ENCODE peak calls at places on chromosomes 11 and 22, in four cellular contexts. J is activated CD4-positive, alpha-beta T cell treated with anti-CD3 and anti-CD28 coated beads, Interleukin-2, amount 10 ng/mL, durations not matched to agents 7 days and 5 days; U is NAMALWA; G is adrenal gland. S is an unnamed sample.

GRCh38 chr11:73314121-73314948 is 6.3 kb downstream of the ARHGEF17 start:
- DNase-seq in J (no peak), U (peak; percentile 36), G (no peak), S (no peak)

GRCh38 chr11:74019860-74020259 is 11.0 kb upstream of the UCP3 start:
- DNase-seq in J (no peak), U (no peak), G (no peak), S (peak; percentile 18)

GRCh38 chr11:4464216-4465159 is 15.4 kb downstream of the OR52K2 start:
- DNase-seq in J (no peak), U (no peak), G (no peak), S (no peak)

GRCh38 chr11:17750817-17751165 is 16.2 kb downstream of the KCNC1 start:
- DNase-seq in J (no peak), U (no peak), G (no peak), S (no peak)

GRCh38 chr11:62710001-62710345 is 2.5 kb downstream of the GNG3 start:
- DNase-seq in J (peak; percentile 39), U (peak; percentile 56), G (peak; percentile 31), S (no peak)

GRCh38 chr11:110023711-110024110 is 69.5 kb upstream of the ZC3H12C start:
- DNase-seq in J (no peak), U (no peak), G (no peak), S (no peak)

GRCh38 chr11:65611028-65611757 is 2.8 kb downstream of the MAP3K11 start:
- DNase-seq in J (no peak), U (no peak), G (no peak), S (no peak)

GRCh38 chr11:128058580-128059208 is 528.7 kb downstream of the ETS1 start:
- DNase-seq in J (no peak), U (no peak), G (no peak), S (no peak)

GRCh38 chr11:120539681-120540369 is 28.3 kb downstream of the GRIK4 start:
- DNase-seq in J (no peak), U (no peak), G (no peak), S (peak; percentile 39)

GRCh38 chr22:48327721-48328120 is 1500.0 kb downstream of the BRD1 start:
- DNase-seq in J (no peak), U (no peak), G (no peak), S (no peak)

GRCh38 chr11:44047298-44047697 is 483 bp upstream of the ACCSL start:
- DNase-seq in J (no peak), U (no peak), G (no peak), S (no peak)